ENCODE peak calls at places on chromosome 3, in six cellular contexts. E, B, J, Y, R and O are unnamed samples.

GRCh38 chr3:86814918-86815655 is 175.9 kb downstream of the VGLL3 start:
- DNase-seq in E (no peak), B (no peak), J (no peak), Y (no peak), R (peak; percentile 22), O (no peak)

GRCh38 chr3:190096345-190096744 is 24.4 kb downstream of the P3H2 start:
- DNase-seq in E (no peak), B (no peak), J (no peak), Y (no peak), R (no peak), O (no peak)

GRCh38 chr3:118713502-118714207 is 321.0 kb downstream of the IGSF11 start:
- DNase-seq in E (no peak), B (no peak), J (no peak), Y (no peak), R (no peak), O (no peak)

GRCh38 chr3:122931636-122932035 is 95.9 kb downstream of the SEMA5B start:
- DNase-seq in E (no peak), B (no peak), J (no peak), Y (no peak), R (no peak), O (no peak)

GRCh38 chr3:108124337-108125150 is 33.7 kb upstream of the CD47 start:
- DNase-seq in E (no peak), B (peak; percentile 29), J (no peak), Y (peak; percentile 69), R (no peak), O (peak; percentile 34)

GRCh38 chr3:148101061-148101460 is 596.6 kb upstream of the AGTR1 start:
- DNase-seq in E (no peak), B (no peak), J (peak; percentile 63), Y (no peak), R (peak; percentile 8), O (no peak)

GRCh38 chr3:11037241-11037873 is 44.8 kb downstream of the SLC6A1 start:
- DNase-seq in E (no peak), B (no peak), J (no peak), Y (no peak), R (no peak), O (no peak)

GRCh38 chr3:146903927-146904326 is 298.8 kb upstream of the PLSCR5 start:
- DNase-seq in E (no peak), B (no peak), J (no peak), Y (no peak), R (no peak), O (no peak)

GRCh38 chr3:30232142-30232541 is 374.3 kb upstream of the TGFBR2 start:
- DNase-seq in E (no peak), B (no peak), J (peak; percentile 87), Y (no peak), R (peak; percentile 60), O (peak; percentile 51)

GRCh38 chr3:43953814-43954241 is 263.1 kb downstream of the ABHD5 start:
- DNase-seq in E (no peak), B (no peak), J (peak; percentile 45), Y (no peak), R (peak; percentile 71), O (peak; percentile 6)

GRCh38 chr3:83928391-83928790 is 1030.4 kb upstream of the CADM2 start:
- DNase-seq in E (no peak), B (no peak), J (no peak), Y (no peak), R (peak; percentile 47), O (peak; percentile 1)

GRCh38 chr3:113948015-113948917 is 453 bp downstream of the ZDHHC23 start:
- DNase-seq in E (peak; percentile 32), B (no peak), J (peak; percentile 6), Y (peak; percentile 44), R (peak; percentile 33), O (peak; percentile 34)

GRCh38 chr3:49903451-49904424 is at the start of gene MST1R:
- DNase-seq in E (peak; percentile 76), B (no peak), J (no peak), Y (peak; percentile 94), R (peak; percentile 10), O (peak; percentile 32)

GRCh38 chr3:180700941-180701340 is 21.7 kb upstream of the CCDC39 start:
- DNase-seq in E (no peak), B (no peak), J (no peak), Y (no peak), R (peak; percentile 18), O (no peak)

GRCh38 chr3:177211503-177212277 is 14.4 kb upstream of the TBL1XR1 start:
- DNase-seq in E (no peak), B (no peak), J (no peak), Y (no peak), R (no peak), O (peak; percentile 66)

GRCh38 chr3:194838236-194838635 is 152.6 kb downstream of the FAM43A start:
- DNase-seq in E (no peak), B (no peak), J (no peak), Y (no peak), R (no peak), O (no peak)

GRCh38 chr3:128319741-128320141 is 146.9 kb downstream of the DNAJB8 start:
- DNase-seq in E (no peak), B (no peak), J (no peak), Y (no peak), R (no peak), O (no peak)

GRCh38 chr3:143040264-143040879 is 39.0 kb downstream of the U2SURP start:
- DNase-seq in E (no peak), B (peak; percentile 7), J (peak; percentile 5), Y (no peak), R (peak; percentile 61), O (peak; percentile 48)

GRCh38 chr3:90024986-90025385 is 917.6 kb downstream of the EPHA3 start:
- DNase-seq in E (no peak), B (no peak), J (no peak), Y (no peak), R (no peak), O (no peak)